ENCODE peak calls at places on chromosomes 11 and 22, in four cellular contexts. A, F, B and O are unnamed samples.

GRCh38 chr22:19181786-19182471 is 3.4 kb upstream of the SLC25A1 start:
- DNase-seq in A (no peak), F (no peak), B (no peak), O (no peak)

GRCh38 chr11:63985812-63986155 is 454 bp upstream of the OTUB1 start:
- DNase-seq in A (no peak), F (no peak), B (peak; percentile 83), O (no peak)

GRCh38 chr11:35013514-35014191 is 97.2 kb downstream of the PDHX start:
- DNase-seq in A (no peak), F (no peak), B (no peak), O (no peak)

GRCh38 chr11:69718147-69718546 is 14.3 kb upstream of the FGF19 start:
- DNase-seq in A (peak; percentile 40), F (no peak), B (peak; percentile 83), O (peak; percentile 77)

GRCh38 chr11:109972939-109973338 is 120.3 kb upstream of the ZC3H12C start:
- DNase-seq in A (peak; percentile 17), F (no peak), B (no peak), O (no peak)

GRCh38 chr22:43013355-43014061 is 1.4 kb downstream of the PACSIN2 start:
- DNase-seq in A (no peak), F (no peak), B (no peak), O (no peak)

GRCh38 chr11:110479070-110479444 is 49.3 kb downstream of the FDX1 start:
- DNase-seq in A (no peak), F (no peak), B (no peak), O (no peak)

GRCh38 chr22:32334640-32335365 is 22.9 kb upstream of the RFPL3 start:
- DNase-seq in A (no peak), F (no peak), B (no peak), O (no peak)

GRCh38 chr22:40436460-40437431 is 66.4 kb downstream of the SGSM3 start:
- DNase-seq in A (peak; percentile 51), F (peak; percentile 22), B (peak; percentile 51), O (no peak)

GRCh38 chr11:17768547-17768946 is 34.0 kb downstream of the KCNC1 start:
- DNase-seq in A (no peak), F (no peak), B (no peak), O (no peak)

GRCh38 chr11:93740031-93740801 is 1.1 kb downstream of the TAF1D start:
- DNase-seq in A (peak; percentile 76), F (no peak), B (no peak), O (no peak)